ENCODE peak calls at places on chromosomes 1 and 21, in four cellular contexts. C is iPS DF 6.9, F is Karpas-422, Y is esophagus squamous epithelium. S is an unnamed sample.

GRCh38 chr1:231590453-231591198 is 36.0 kb upstream of the DISC1 start:
- DNase-seq in F (peak; percentile 67), C (peak; percentile 48), Y (no peak), S (peak; percentile 33)

GRCh38 chr1:10337436-10337835 is 61.4 kb upstream of the PGD start:
- DNase-seq in C (no peak), F (no peak), Y (no peak), S (no peak)

GRCh38 chr1:236035681-236036101 is 29.2 kb downstream of the NID1 start:
- DNase-seq in C (no peak), F (no peak), Y (no peak), S (no peak)

GRCh38 chr21:26795866-26796329 is 49.3 kb downstream of the ADAMTS1 start:
- DNase-seq in F (no peak), Y (no peak), C (no peak), S (no peak)

GRCh38 chr21:42745511-42746239 is 92.3 kb downstream of the PDE9A start:
- DNase-seq in F (no peak), Y (no peak), C (no peak), S (no peak)

GRCh38 chr21:26179501-26179900 is 8.9 kb upstream of the APP start:
- DNase-seq in F (no peak), Y (no peak), C (no peak), S (no peak)

GRCh38 chr1:232732344-232732910 is 72.8 kb upstream of the MAP10 start:
- DNase-seq in Y (no peak), F (no peak), C (no peak), S (no peak)

GRCh38 chr1:221494670-221495069 is 247.2 kb downstream of the DUSP10 start:
- DNase-seq in C (no peak), F (no peak), Y (no peak), S (peak; percentile 82)

GRCh38 chr1:12661606-12662219 is 17.8 kb downstream of the AADACL4 start:
- DNase-seq in F (no peak), C (no peak), Y (no peak), S (no peak)

GRCh38 chr1:218426343-218426657 is 81.2 kb downstream of the TGFB2 start:
- DNase-seq in C (no peak), Y (no peak), F (no peak), S (peak; percentile 19)

GRCh38 chr1:153786038-153786790 is 11.0 kb downstream of the SLC27A3 start:
- DNase-seq in F (no peak), Y (no peak), C (no peak), S (no peak)

GRCh38 chr21:44418876-44419230 is 36.5 kb upstream of the LRRC3 start:
- DNase-seq in F (no peak), C (no peak), Y (no peak), S (no peak)

GRCh38 chr1:201719812-201720521 is 109.0 kb upstream of the IPO9 start:
- DNase-seq in Y (no peak), F (no peak), C (no peak), S (peak; percentile 40)

GRCh38 chr21:20720623-20721022 is 277.6 kb upstream of the NCAM2 start:
- DNase-seq in C (no peak), Y (no peak), F (no peak), S (no peak)

GRCh38 chr21:34623519-34623918 is 8.6 kb upstream of the RCAN1 start:
- DNase-seq in Y (no peak), C (no peak), F (no peak), S (no peak)

GRCh38 chr1:241640867-241641542 is 836 bp upstream of the CHML start:
- DNase-seq in F (peak; percentile 92), C (no peak), Y (no peak), S (no peak)

GRCh38 chr1:85596531-85596930 is 16.0 kb downstream of the CCN1 start:
- DNase-seq in Y (no peak), F (no peak), C (no peak), S (no peak)

GRCh38 chr1:191831572-191831971 is 326.7 kb upstream of the RGS18 start:
- DNase-seq in C (peak; percentile 33), Y (no peak), F (no peak), S (no peak)

GRCh38 chr1:69213644-69214043 is 354.1 kb upstream of the LRRC7 start:
- DNase-seq in C (no peak), F (no peak), Y (no peak), S (no peak)

GRCh38 chr1:222525956-222526355 is 21.9 kb downstream of the HHIPL2 start:
- DNase-seq in F (no peak), C (no peak), Y (no peak), S (no peak)

DNA sequence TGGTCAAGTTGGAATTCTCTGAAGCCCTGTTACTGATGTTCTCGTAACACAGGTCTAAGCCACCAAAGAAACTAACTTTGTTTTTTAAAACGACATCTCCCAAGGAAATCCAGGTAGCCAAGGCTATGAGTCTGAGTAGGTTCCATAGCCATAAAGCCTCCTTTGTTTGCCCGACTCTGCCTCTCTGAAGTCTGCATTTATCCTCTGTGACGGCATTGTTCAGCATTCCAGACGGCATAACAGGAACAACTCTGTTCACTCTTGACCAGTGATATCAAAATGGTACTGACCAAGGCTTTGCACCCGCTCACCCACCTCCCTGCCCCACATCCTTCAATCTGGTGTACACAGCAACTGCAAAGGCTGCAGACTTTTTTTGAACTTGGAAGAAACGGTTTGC is 14.8 kb downstream of the URB1 start:
- DNase-seq in Y (no peak), C (no peak), F (no peak), S (no peak)
- H3K27ac ChIP-seq in Y (no peak overlapping the region), C (no peak overlapping the region), F (no peak overlapping the region), S (no peak overlapping the region)

GRCh38 chr1:182381962-182382819 is 9.4 kb downstream of the GLUL start:
- DNase-seq in F (no peak), C (no peak), Y (no peak), S (no peak)
- H3K27ac ChIP-seq in F (no peak overlapping the region), C (no peak overlapping the region), Y (peak overlapping the region; percentile 40), S (no peak overlapping the region)

GRCh38 chr1:59698386-59698785 is 116.4 kb upstream of the HOOK1 start:
- DNase-seq in Y (no peak), F (no peak), C (no peak), S (no peak)
- H3K27ac ChIP-seq in Y (no peak overlapping the region), F (no peak overlapping the region), C (no peak overlapping the region), S (no peak overlapping the region)

GRCh38 chr1:226652613-226653012 is 86.5 kb downstream of the ITPKB start:
- DNase-seq in Y (no peak), C (no peak), F (no peak), S (no peak)

GRCh38 chr1:226653311-226653921 is 85.7 kb downstream of the ITPKB start:
- DNase-seq in Y (no peak), C (no peak), F (peak; percentile 89), S (no peak)

GRCh38 chr1:226654508-226655124 is 84.5 kb downstream of the ITPKB start:
- DNase-seq in F (peak; percentile 64), Y (no peak), C (no peak), S (no peak)

GRCh38 chr1:226655251-226656163 is 83.6 kb downstream of the ITPKB start:
- DNase-seq in Y (no peak), C (no peak), F (peak; percentile 85), S (no peak)

DNA sequence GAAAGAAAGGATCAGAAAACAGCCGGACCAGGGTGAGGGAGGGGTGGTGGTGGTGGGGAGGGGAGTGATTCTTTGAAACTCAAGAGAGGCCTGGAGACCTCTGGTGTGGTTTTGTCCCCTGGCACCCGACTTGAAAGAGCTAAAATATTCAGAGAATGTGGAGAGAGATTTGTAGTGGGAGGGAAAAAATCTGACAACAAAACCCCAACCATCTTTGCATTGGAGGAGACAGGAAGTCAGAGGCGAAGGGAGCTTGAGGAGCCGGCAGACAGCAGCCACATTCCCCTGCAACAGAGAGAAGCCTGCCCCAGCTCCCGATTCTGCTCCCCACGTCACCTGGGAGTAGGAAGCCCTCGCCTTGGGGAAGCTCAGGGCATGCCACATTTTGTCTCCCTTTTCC is 85.0 kb downstream of the ITPKB start:
- DNase-seq in Y (no peak), C (peak; percentile 48), F (peak; percentile 75), S (no peak)
- H3K27ac ChIP-seq in Y (no peak overlapping the region), C (no peak overlapping the region), F (no peak overlapping the region), S (peak overlapping the region; percentile 3)

GRCh38 chr1:114339379-114339778 is 171.6 kb downstream of the TRIM33 start:
- DNase-seq in Y (no peak), F (no peak), C (no peak), S (no peak)

GRCh38 chr1:114342376-114342775 is 168.6 kb downstream of the TRIM33 start:
- DNase-seq in F (no peak), Y (no peak), C (no peak), S (no peak)

GRCh38 chr1:114344656-114345055 is 166.3 kb downstream of the TRIM33 start:
- DNase-seq in F (no peak), Y (no peak), C (no peak), S (no peak)

GRCh38 chr1:114340906-114341698 is 169.9 kb downstream of the TRIM33 start:
- DNase-seq in C (no peak), F (no peak), Y (no peak), S (no peak)

GRCh38 chr1:114341886-114342285 is 169.1 kb downstream of the TRIM33 start:
- DNase-seq in Y (no peak), C (no peak), F (no peak), S (no peak)
- H3K27ac ChIP-seq in Y (no peak overlapping the region), C (no peak overlapping the region), F (no peak overlapping the region), S (peak overlapping the region; percentile 33)

DNA sequence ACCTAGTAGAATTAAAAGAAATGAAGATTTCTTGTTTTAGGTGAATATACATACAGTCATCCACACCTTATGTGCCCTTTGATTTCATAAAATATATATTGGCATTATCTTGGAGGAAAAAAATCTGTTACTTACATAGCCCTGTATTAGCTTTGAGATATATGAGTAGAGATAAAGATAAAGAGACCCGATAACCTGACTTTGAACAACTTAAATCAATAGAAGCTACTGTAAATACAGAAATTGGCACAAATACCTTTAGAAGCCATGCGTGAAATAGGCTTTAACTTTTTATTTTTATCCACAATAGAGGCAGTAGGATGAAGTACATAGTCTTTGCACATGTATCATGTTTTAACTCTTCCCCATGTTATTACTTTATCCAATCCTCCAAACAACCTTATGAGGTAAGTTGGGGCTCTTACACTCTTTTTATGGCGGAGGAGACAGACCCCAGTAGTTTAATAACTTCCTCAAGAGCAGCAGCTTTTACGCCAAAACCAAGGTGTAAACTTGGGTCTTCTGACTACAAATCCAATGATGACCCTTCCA is 2.0 kb downstream of the CD55 start:
- DNase-seq in C (no peak), F (no peak), Y (no peak), S (no peak)
- H3K27ac ChIP-seq in C (no peak overlapping the region), F (no peak overlapping the region), Y (no peak overlapping the region), S (no peak overlapping the region)

GRCh38 chr1:156150107-156151000 is 3.0 kb upstream of the SEMA4A start:
- DNase-seq in F (peak; percentile 52), Y (no peak), C (no peak), S (no peak)

GRCh38 chr1:156146006-156146748 is 7.2 kb upstream of the SEMA4A start:
- DNase-seq in C (no peak), F (peak; percentile 91), Y (no peak), S (peak; percentile 88)

GRCh38 chr1:156146749-156147405 is 6.5 kb upstream of the SEMA4A start:
- DNase-seq in Y (no peak), C (no peak), F (no peak), S (peak; percentile 92)

GRCh38 chr1:156149374-156150106 is 3.8 kb upstream of the SEMA4A start:
- DNase-seq in Y (no peak), F (peak; percentile 92), C (peak; percentile 93), S (no peak)

GRCh38 chr1:156148236-156148635 is 5.1 kb upstream of the SEMA4A start:
- DNase-seq in C (no peak), F (peak; percentile 61), Y (no peak), S (no peak)
- H3K27ac ChIP-seq in C (no peak overlapping the region), F (peak overlapping the region; percentile 92), Y (peak overlapping the region; percentile 18), S (no peak overlapping the region)

GRCh38 chr1:207885129-207886032 is 25.5 kb downstream of the CD34 start:
- DNase-seq in C (peak; percentile 61), Y (peak; percentile 22), F (peak; percentile 90), S (peak; percentile 88)
- H3K27ac ChIP-seq in C (no peak overlapping the region), Y (peak overlapping the region; percentile 71), F (no peak overlapping the region), S (no peak overlapping the region)